ENCODE peak calls at places on chromosomes 7 and 10, in nine cellular contexts. One of them, this sample, is unnamed.

GRCh38 chr10:114061148-114061547 is 17.5 kb downstream of the ADRB1 start:
- DNase-seq in body of pancreas: no peak
- DNase-seq in PC-9: no peak
- DNase-seq in T-helper 9 cell: no peak
- DNase-seq in upper lobe of right lung: no peak
- DNase-seq in stimulated activated CD4-positive, alpha-beta T cell treated with anti-CD3 and anti-CD28 coated beads, Interleukin-1b, Interleukin-23, amount 100 ng/mL, for 4 hours: no peak
- DNase-seq in substantia nigra: no peak
- DNase-seq in C1 segment of cervical spinal cord: no peak
- DNase-seq in stimulated activated CD8-positive, alpha-beta memory T cell treated with anti-CD3 and anti-CD28 coated beads, Interleukin-4, amount 100 ng/mL, for 48 hours: no peak
- DNase-seq in this sample: no peak

GRCh38 chr10:6114758-6115410 is 26.1 kb downstream of the RBM17 start:
- DNase-seq in body of pancreas: peak
- DNase-seq in PC-9: no peak
- DNase-seq in T-helper 9 cell: no peak
- DNase-seq in upper lobe of right lung: no peak
- DNase-seq in stimulated activated CD4-positive, alpha-beta T cell treated with anti-CD3 and anti-CD28 coated beads, Interleukin-1b, Interleukin-23, amount 100 ng/mL, for 4 hours: no peak
- DNase-seq in substantia nigra: peak
- DNase-seq in C1 segment of cervical spinal cord: no peak
- DNase-seq in stimulated activated CD8-positive, alpha-beta memory T cell treated with anti-CD3 and anti-CD28 coated beads, Interleukin-4, amount 100 ng/mL, for 48 hours: no peak
- DNase-seq in this sample: no peak

GRCh38 chr10:33460461-33461294 is 126.2 kb upstream of the NRP1 start:
- DNase-seq in body of pancreas: peak
- DNase-seq in PC-9: no peak
- DNase-seq in T-helper 9 cell: no peak
- DNase-seq in upper lobe of right lung: no peak
- DNase-seq in stimulated activated CD4-positive, alpha-beta T cell treated with anti-CD3 and anti-CD28 coated beads, Interleukin-1b, Interleukin-23, amount 100 ng/mL, for 4 hours: no peak
- DNase-seq in substantia nigra: no peak
- DNase-seq in C1 segment of cervical spinal cord: peak
- DNase-seq in stimulated activated CD8-positive, alpha-beta memory T cell treated with anti-CD3 and anti-CD28 coated beads, Interleukin-4, amount 100 ng/mL, for 48 hours: no peak
- DNase-seq in this sample: no peak

GRCh38 chr10:114458955-114459354 is 54.7 kb upstream of the AFAP1L2 start:
- DNase-seq in body of pancreas: peak
- DNase-seq in PC-9: no peak
- DNase-seq in T-helper 9 cell: no peak
- DNase-seq in upper lobe of right lung: peak
- DNase-seq in stimulated activated CD4-positive, alpha-beta T cell treated with anti-CD3 and anti-CD28 coated beads, Interleukin-1b, Interleukin-23, amount 100 ng/mL, for 4 hours: peak
- DNase-seq in substantia nigra: peak
- DNase-seq in C1 segment of cervical spinal cord: peak
- DNase-seq in stimulated activated CD8-positive, alpha-beta memory T cell treated with anti-CD3 and anti-CD28 coated beads, Interleukin-4, amount 100 ng/mL, for 48 hours: peak
- DNase-seq in this sample: no peak

GRCh38 chr10:72729528-72729927 is 37.6 kb downstream of the MCU start:
- DNase-seq in body of pancreas: no peak
- DNase-seq in PC-9: no peak
- DNase-seq in T-helper 9 cell: no peak
- DNase-seq in upper lobe of right lung: no peak
- DNase-seq in stimulated activated CD4-positive, alpha-beta T cell treated with anti-CD3 and anti-CD28 coated beads, Interleukin-1b, Interleukin-23, amount 100 ng/mL, for 4 hours: no peak
- DNase-seq in substantia nigra: no peak
- DNase-seq in C1 segment of cervical spinal cord: no peak
- DNase-seq in stimulated activated CD8-positive, alpha-beta memory T cell treated with anti-CD3 and anti-CD28 coated beads, Interleukin-4, amount 100 ng/mL, for 48 hours: no peak
- DNase-seq in this sample: no peak

GRCh38 chr10:79335094-79335469 is 12.2 kb upstream of the PPIF start:
- DNase-seq in body of pancreas: no peak
- DNase-seq in PC-9: no peak
- DNase-seq in T-helper 9 cell: no peak
- DNase-seq in upper lobe of right lung: no peak
- DNase-seq in stimulated activated CD4-positive, alpha-beta T cell treated with anti-CD3 and anti-CD28 coated beads, Interleukin-1b, Interleukin-23, amount 100 ng/mL, for 4 hours: no peak
- DNase-seq in substantia nigra: peak
- DNase-seq in C1 segment of cervical spinal cord: no peak
- DNase-seq in stimulated activated CD8-positive, alpha-beta memory T cell treated with anti-CD3 and anti-CD28 coated beads, Interleukin-4, amount 100 ng/mL, for 48 hours: no peak
- DNase-seq in this sample: no peak

GRCh38 chr7:23654508-23654907 is 25.5 kb upstream of the FAM221A start:
- DNase-seq in body of pancreas: peak
- DNase-seq in PC-9: peak
- DNase-seq in T-helper 9 cell: no peak
- DNase-seq in upper lobe of right lung: no peak
- DNase-seq in stimulated activated CD4-positive, alpha-beta T cell treated with anti-CD3 and anti-CD28 coated beads, Interleukin-1b, Interleukin-23, amount 100 ng/mL, for 4 hours: no peak
- DNase-seq in substantia nigra: peak
- DNase-seq in C1 segment of cervical spinal cord: peak
- DNase-seq in stimulated activated CD8-positive, alpha-beta memory T cell treated with anti-CD3 and anti-CD28 coated beads, Interleukin-4, amount 100 ng/mL, for 48 hours: no peak
- DNase-seq in this sample: no peak

GRCh38 chr7:43004076-43004475 is 71.9 kb downstream of the MRPL32 start:
- DNase-seq in body of pancreas: no peak
- DNase-seq in PC-9: no peak
- DNase-seq in T-helper 9 cell: no peak
- DNase-seq in upper lobe of right lung: no peak
- DNase-seq in stimulated activated CD4-positive, alpha-beta T cell treated with anti-CD3 and anti-CD28 coated beads, Interleukin-1b, Interleukin-23, amount 100 ng/mL, for 4 hours: no peak
- DNase-seq in substantia nigra: no peak
- DNase-seq in C1 segment of cervical spinal cord: no peak
- DNase-seq in stimulated activated CD8-positive, alpha-beta memory T cell treated with anti-CD3 and anti-CD28 coated beads, Interleukin-4, amount 100 ng/mL, for 48 hours: no peak
- DNase-seq in this sample: no peak

GRCh38 chr10:70145666-70146488 is 623 bp downstream of the TYSND1 start:
- DNase-seq in body of pancreas: peak
- DNase-seq in PC-9: peak
- DNase-seq in T-helper 9 cell: peak
- DNase-seq in upper lobe of right lung: peak
- DNase-seq in stimulated activated CD4-positive, alpha-beta T cell treated with anti-CD3 and anti-CD28 coated beads, Interleukin-1b, Interleukin-23, amount 100 ng/mL, for 4 hours: peak
- DNase-seq in substantia nigra: peak
- DNase-seq in C1 segment of cervical spinal cord: peak
- DNase-seq in stimulated activated CD8-positive, alpha-beta memory T cell treated with anti-CD3 and anti-CD28 coated beads, Interleukin-4, amount 100 ng/mL, for 48 hours: peak
- DNase-seq in this sample: peak

GRCh38 chr7:134827436-134827835 is 48.0 kb downstream of the CALD1 start:
- DNase-seq in body of pancreas: no peak
- DNase-seq in PC-9: no peak
- DNase-seq in T-helper 9 cell: no peak
- DNase-seq in upper lobe of right lung: no peak
- DNase-seq in stimulated activated CD4-positive, alpha-beta T cell treated with anti-CD3 and anti-CD28 coated beads, Interleukin-1b, Interleukin-23, amount 100 ng/mL, for 4 hours: no peak
- DNase-seq in substantia nigra: no peak
- DNase-seq in C1 segment of cervical spinal cord: no peak
- DNase-seq in stimulated activated CD8-positive, alpha-beta memory T cell treated with anti-CD3 and anti-CD28 coated beads, Interleukin-4, amount 100 ng/mL, for 48 hours: no peak
- DNase-seq in this sample: no peak

GRCh38 chr7:143993924-143994323 is 6.2 kb upstream of the OR6B1 start:
- DNase-seq in body of pancreas: no peak
- DNase-seq in PC-9: no peak
- DNase-seq in T-helper 9 cell: no peak
- DNase-seq in upper lobe of right lung: no peak
- DNase-seq in stimulated activated CD4-positive, alpha-beta T cell treated with anti-CD3 and anti-CD28 coated beads, Interleukin-1b, Interleukin-23, amount 100 ng/mL, for 4 hours: no peak
- DNase-seq in substantia nigra: no peak
- DNase-seq in C1 segment of cervical spinal cord: no peak
- DNase-seq in stimulated activated CD8-positive, alpha-beta memory T cell treated with anti-CD3 and anti-CD28 coated beads, Interleukin-4, amount 100 ng/mL, for 48 hours: no peak
- DNase-seq in this sample: no peak

GRCh38 chr7:153835104-153835503 is 217.1 kb upstream of the DPP6 start:
- DNase-seq in body of pancreas: no peak
- DNase-seq in PC-9: no peak
- DNase-seq in T-helper 9 cell: no peak
- DNase-seq in upper lobe of right lung: no peak
- DNase-seq in stimulated activated CD4-positive, alpha-beta T cell treated with anti-CD3 and anti-CD28 coated beads, Interleukin-1b, Interleukin-23, amount 100 ng/mL, for 4 hours: no peak
- DNase-seq in substantia nigra: no peak
- DNase-seq in C1 segment of cervical spinal cord: no peak
- DNase-seq in stimulated activated CD8-positive, alpha-beta memory T cell treated with anti-CD3 and anti-CD28 coated beads, Interleukin-4, amount 100 ng/mL, for 48 hours: no peak
- DNase-seq in this sample: no peak

GRCh38 chr10:92845926-92846325 is 2.4 kb upstream of the EXOC6 start:
- DNase-seq in body of pancreas: no peak
- DNase-seq in PC-9: no peak
- DNase-seq in T-helper 9 cell: no peak
- DNase-seq in upper lobe of right lung: no peak
- DNase-seq in stimulated activated CD4-positive, alpha-beta T cell treated with anti-CD3 and anti-CD28 coated beads, Interleukin-1b, Interleukin-23, amount 100 ng/mL, for 4 hours: no peak
- DNase-seq in substantia nigra: no peak
- DNase-seq in C1 segment of cervical spinal cord: no peak
- DNase-seq in stimulated activated CD8-positive, alpha-beta memory T cell treated with anti-CD3 and anti-CD28 coated beads, Interleukin-4, amount 100 ng/mL, for 48 hours: no peak
- DNase-seq in this sample: no peak

GRCh38 chr10:79224263-79224949 is 122.9 kb upstream of the PPIF start:
- DNase-seq in body of pancreas: no peak
- DNase-seq in PC-9: no peak
- DNase-seq in T-helper 9 cell: no peak
- DNase-seq in upper lobe of right lung: no peak
- DNase-seq in stimulated activated CD4-positive, alpha-beta T cell treated with anti-CD3 and anti-CD28 coated beads, Interleukin-1b, Interleukin-23, amount 100 ng/mL, for 4 hours: no peak
- DNase-seq in substantia nigra: no peak
- DNase-seq in C1 segment of cervical spinal cord: no peak
- DNase-seq in stimulated activated CD8-positive, alpha-beta memory T cell treated with anti-CD3 and anti-CD28 coated beads, Interleukin-4, amount 100 ng/mL, for 48 hours: no peak
- DNase-seq in this sample: no peak

GRCh38 chr7:86504229-86504628 is 139.5 kb upstream of the GRM3 start:
- DNase-seq in body of pancreas: no peak
- DNase-seq in PC-9: no peak
- DNase-seq in T-helper 9 cell: no peak
- DNase-seq in upper lobe of right lung: no peak
- DNase-seq in stimulated activated CD4-positive, alpha-beta T cell treated with anti-CD3 and anti-CD28 coated beads, Interleukin-1b, Interleukin-23, amount 100 ng/mL, for 4 hours: no peak
- DNase-seq in substantia nigra: no peak
- DNase-seq in C1 segment of cervical spinal cord: no peak
- DNase-seq in stimulated activated CD8-positive, alpha-beta memory T cell treated with anti-CD3 and anti-CD28 coated beads, Interleukin-4, amount 100 ng/mL, for 48 hours: no peak
- DNase-seq in this sample: no peak

GRCh38 chr7:4689668-4690067 is 7.6 kb downstream of the FOXK1 start:
- DNase-seq in body of pancreas: no peak
- DNase-seq in PC-9: no peak
- DNase-seq in T-helper 9 cell: no peak
- DNase-seq in upper lobe of right lung: no peak
- DNase-seq in stimulated activated CD4-positive, alpha-beta T cell treated with anti-CD3 and anti-CD28 coated beads, Interleukin-1b, Interleukin-23, amount 100 ng/mL, for 4 hours: no peak
- DNase-seq in substantia nigra: no peak
- DNase-seq in C1 segment of cervical spinal cord: no peak
- DNase-seq in stimulated activated CD8-positive, alpha-beta memory T cell treated with anti-CD3 and anti-CD28 coated beads, Interleukin-4, amount 100 ng/mL, for 48 hours: no peak
- DNase-seq in this sample: no peak

GRCh38 chr10:21523007-21523406 is 2.5 kb downstream of the SKIDA1 start:
- DNase-seq in body of pancreas: no peak
- DNase-seq in PC-9: no peak
- DNase-seq in T-helper 9 cell: no peak
- DNase-seq in upper lobe of right lung: no peak
- DNase-seq in stimulated activated CD4-positive, alpha-beta T cell treated with anti-CD3 and anti-CD28 coated beads, Interleukin-1b, Interleukin-23, amount 100 ng/mL, for 4 hours: no peak
- DNase-seq in substantia nigra: no peak
- DNase-seq in C1 segment of cervical spinal cord: no peak
- DNase-seq in stimulated activated CD8-positive, alpha-beta memory T cell treated with anti-CD3 and anti-CD28 coated beads, Interleukin-4, amount 100 ng/mL, for 48 hours: no peak
- DNase-seq in this sample: no peak

GRCh38 chr10:118304521-118304920 is 37.6 kb downstream of the FAM204A start:
- DNase-seq in body of pancreas: no peak
- DNase-seq in PC-9: no peak
- DNase-seq in T-helper 9 cell: no peak
- DNase-seq in upper lobe of right lung: no peak
- DNase-seq in stimulated activated CD4-positive, alpha-beta T cell treated with anti-CD3 and anti-CD28 coated beads, Interleukin-1b, Interleukin-23, amount 100 ng/mL, for 4 hours: no peak
- DNase-seq in substantia nigra: no peak
- DNase-seq in C1 segment of cervical spinal cord: no peak
- DNase-seq in stimulated activated CD8-positive, alpha-beta memory T cell treated with anti-CD3 and anti-CD28 coated beads, Interleukin-4, amount 100 ng/mL, for 48 hours: no peak
- DNase-seq in this sample: no peak

GRCh38 chr10:44395396-44395795 is 10.5 kb upstream of the CXCL12 start:
- DNase-seq in body of pancreas: no peak
- DNase-seq in PC-9: no peak
- DNase-seq in T-helper 9 cell: no peak
- DNase-seq in upper lobe of right lung: peak
- DNase-seq in stimulated activated CD4-positive, alpha-beta T cell treated with anti-CD3 and anti-CD28 coated beads, Interleukin-1b, Interleukin-23, amount 100 ng/mL, for 4 hours: no peak
- DNase-seq in substantia nigra: no peak
- DNase-seq in C1 segment of cervical spinal cord: no peak
- DNase-seq in stimulated activated CD8-positive, alpha-beta memory T cell treated with anti-CD3 and anti-CD28 coated beads, Interleukin-4, amount 100 ng/mL, for 48 hours: no peak
- DNase-seq in this sample: peak

GRCh38 chr7:12436896-12437535 is 33.4 kb upstream of the VWDE start:
- DNase-seq in body of pancreas: no peak
- DNase-seq in PC-9: no peak
- DNase-seq in T-helper 9 cell: no peak
- DNase-seq in upper lobe of right lung: no peak
- DNase-seq in stimulated activated CD4-positive, alpha-beta T cell treated with anti-CD3 and anti-CD28 coated beads, Interleukin-1b, Interleukin-23, amount 100 ng/mL, for 4 hours: no peak
- DNase-seq in substantia nigra: peak
- DNase-seq in C1 segment of cervical spinal cord: no peak
- DNase-seq in stimulated activated CD8-positive, alpha-beta memory T cell treated with anti-CD3 and anti-CD28 coated beads, Interleukin-4, amount 100 ng/mL, for 48 hours: no peak
- DNase-seq in this sample: no peak

GRCh38 chr10:69172241-69172998 is 7.6 kb upstream of the SUPV3L1 start:
- DNase-seq in body of pancreas: no peak
- DNase-seq in PC-9: no peak
- DNase-seq in T-helper 9 cell: no peak
- DNase-seq in upper lobe of right lung: no peak
- DNase-seq in stimulated activated CD4-positive, alpha-beta T cell treated with anti-CD3 and anti-CD28 coated beads, Interleukin-1b, Interleukin-23, amount 100 ng/mL, for 4 hours: no peak
- DNase-seq in substantia nigra: no peak
- DNase-seq in C1 segment of cervical spinal cord: no peak
- DNase-seq in stimulated activated CD8-positive, alpha-beta memory T cell treated with anti-CD3 and anti-CD28 coated beads, Interleukin-4, amount 100 ng/mL, for 48 hours: no peak
- DNase-seq in this sample: no peak

GRCh38 chr7:78134256-78134655 is 335.7 kb downstream of the PHTF2 start:
- DNase-seq in body of pancreas: no peak
- DNase-seq in PC-9: peak
- DNase-seq in T-helper 9 cell: no peak
- DNase-seq in upper lobe of right lung: no peak
- DNase-seq in stimulated activated CD4-positive, alpha-beta T cell treated with anti-CD3 and anti-CD28 coated beads, Interleukin-1b, Interleukin-23, amount 100 ng/mL, for 4 hours: no peak
- DNase-seq in substantia nigra: no peak
- DNase-seq in C1 segment of cervical spinal cord: no peak
- DNase-seq in stimulated activated CD8-positive, alpha-beta memory T cell treated with anti-CD3 and anti-CD28 coated beads, Interleukin-4, amount 100 ng/mL, for 48 hours: no peak
- DNase-seq in this sample: no peak

GRCh38 chr7:74584160-74584954 is 73.2 kb upstream of the GTF2I start:
- DNase-seq in body of pancreas: no peak
- DNase-seq in PC-9: no peak
- DNase-seq in T-helper 9 cell: no peak
- DNase-seq in upper lobe of right lung: no peak
- DNase-seq in stimulated activated CD4-positive, alpha-beta T cell treated with anti-CD3 and anti-CD28 coated beads, Interleukin-1b, Interleukin-23, amount 100 ng/mL, for 4 hours: no peak
- DNase-seq in substantia nigra: no peak
- DNase-seq in C1 segment of cervical spinal cord: no peak
- DNase-seq in stimulated activated CD8-positive, alpha-beta memory T cell treated with anti-CD3 and anti-CD28 coated beads, Interleukin-4, amount 100 ng/mL, for 48 hours: no peak
- DNase-seq in this sample: no peak

GRCh38 chr10:48444266-48444665 is 137.8 kb downstream of the MAPK8 start:
- DNase-seq in body of pancreas: peak
- DNase-seq in PC-9: no peak
- DNase-seq in T-helper 9 cell: no peak
- DNase-seq in upper lobe of right lung: no peak
- DNase-seq in stimulated activated CD4-positive, alpha-beta T cell treated with anti-CD3 and anti-CD28 coated beads, Interleukin-1b, Interleukin-23, amount 100 ng/mL, for 4 hours: no peak
- DNase-seq in substantia nigra: no peak
- DNase-seq in C1 segment of cervical spinal cord: no peak
- DNase-seq in stimulated activated CD8-positive, alpha-beta memory T cell treated with anti-CD3 and anti-CD28 coated beads, Interleukin-4, amount 100 ng/mL, for 48 hours: no peak
- DNase-seq in this sample: no peak

GRCh38 chr10:76969366-76969990 is 668.1 kb downstream of the KCNMA1 start:
- DNase-seq in body of pancreas: no peak
- DNase-seq in PC-9: no peak
- DNase-seq in T-helper 9 cell: no peak
- DNase-seq in upper lobe of right lung: no peak
- DNase-seq in stimulated activated CD4-positive, alpha-beta T cell treated with anti-CD3 and anti-CD28 coated beads, Interleukin-1b, Interleukin-23, amount 100 ng/mL, for 4 hours: no peak
- DNase-seq in substantia nigra: no peak
- DNase-seq in C1 segment of cervical spinal cord: no peak
- DNase-seq in stimulated activated CD8-positive, alpha-beta memory T cell treated with anti-CD3 and anti-CD28 coated beads, Interleukin-4, amount 100 ng/mL, for 48 hours: no peak
- DNase-seq in this sample: no peak

This sample was measured in cardiac septum.